ENCODE peak calls at places on chromosomes 12 and 14, in nine cellular contexts. B is nephron progenitor cell; Y is left lung; Z is upper lobe of right lung; N is fibroblast of mammary gland; H is epithelial cell of esophagus; R is CD4-positive, alpha-beta T cell; C is HFF-Myc; Q is sigmoid colon. V is an unnamed sample.

GRCh38 chr12:29024117-29024516 is 125.0 kb upstream of the FAR2 start:
- DNase-seq in Z (no peak), Q (no peak), C (no peak), R (no peak), Y (no peak), H (peak; percentile 14), N (peak; percentile 21), B (no peak), V (no peak)

GRCh38 chr12:50515587-50515986 is 10.8 kb downstream of the DIP2B start:
- DNase-seq in C (no peak), Q (no peak), Z (no peak), Y (no peak), H (no peak), R (no peak), N (no peak), B (no peak), V (no peak)

GRCh38 chr12:57621497-57622292 is 10.5 kb downstream of the ARHGEF25 start:
- DNase-seq in H (no peak), C (no peak), Y (no peak), Q (peak; percentile 81), N (peak; percentile 16), Z (peak; percentile 81), R (peak; percentile 33), B (peak; percentile 90), V (peak; percentile 73)

GRCh38 chr12:21539797-21540196 is 13.7 kb downstream of the SPX start:
- DNase-seq in Z (no peak), Y (no peak), R (no peak), H (peak; percentile 51), C (no peak), B (no peak), N (no peak), Q (no peak), V (no peak)

GRCh38 chr12:96068636-96069035 is 33.2 kb upstream of the LTA4H start:
- DNase-seq in Q (no peak), Z (no peak), H (no peak), R (no peak), C (no peak), N (no peak), Y (no peak), B (no peak), V (no peak)

GRCh38 chr12:75766263-75767160 is 255.1 kb upstream of the KRR1 start:
- DNase-seq in Q (no peak), B (no peak), Y (no peak), R (no peak), Z (no peak), N (peak; percentile 82), C (no peak), H (peak; percentile 84), V (no peak)

GRCh38 chr12:11794311-11794710 is 144.8 kb downstream of the ETV6 start:
- DNase-seq in B (no peak), Y (no peak), N (no peak), C (no peak), Z (no peak), Q (peak; percentile 78), H (no peak), R (no peak), V (no peak)

GRCh38 chr12:48827026-48827425 is 8.7 kb downstream of the CACNB3 start:
- DNase-seq in N (no peak), R (no peak), Q (no peak), B (no peak), Z (no peak), H (no peak), C (no peak), Y (no peak), V (no peak)

GRCh38 chr12:25629341-25629740 is 76.3 kb upstream of the LMNTD1 start:
- DNase-seq in R (no peak), N (no peak), Z (no peak), B (no peak), C (no peak), Q (no peak), H (no peak), Y (no peak), V (no peak)

GRCh38 chr12:48903982-48904411 is 21.3 kb downstream of the FKBP11 start:
- DNase-seq in B (peak; percentile 88), Q (peak; percentile 84), R (peak; percentile 85), Z (peak; percentile 76), N (peak; percentile 86), Y (peak; percentile 60), H (peak; percentile 77), C (peak; percentile 72), V (peak; percentile 85)

GRCh38 chr12:51521554-51522276 is 69.3 kb upstream of the SCN8A start:
- DNase-seq in B (no peak), H (peak; percentile 19), N (peak; percentile 31), Q (no peak), Y (no peak), C (no peak), Z (no peak), R (no peak), V (no peak)

GRCh38 chr14:21352587-21352986 is 31.2 kb downstream of the SUPT16H start:
- DNase-seq in R (no peak), Y (peak; percentile 56), C (no peak), Q (no peak), B (no peak), H (no peak), N (no peak), Z (no peak), V (no peak)

GRCh38 chr14:94423465-94424056 is 29.0 kb downstream of the SERPINA11 start:
- DNase-seq in C (peak; percentile 15), Z (peak; percentile 87), R (no peak), B (peak; percentile 81), Y (peak; percentile 70), Q (peak; percentile 76), N (peak; percentile 67), H (peak; percentile 80), V (peak; percentile 59)

GRCh38 chr14:33646692-33647260 is 304.1 kb downstream of the EGLN3 start:
- DNase-seq in R (no peak), C (peak; percentile 35), H (peak; percentile 76), N (peak; percentile 77), B (no peak), Z (no peak), Q (no peak), Y (no peak), V (no peak)

GRCh38 chr12:121461048-121461447 is 61.1 kb downstream of the RNF34 start:
- DNase-seq in Q (no peak), N (no peak), H (no peak), Z (no peak), R (no peak), Y (no peak), B (no peak), C (no peak), V (no peak)

GRCh38 chr12:26434299-26434915 is 239.0 kb downstream of the SSPN start:
- DNase-seq in C (peak; percentile 33), B (peak; percentile 20), Q (no peak), H (peak; percentile 79), Z (no peak), Y (no peak), R (no peak), N (peak; percentile 73), V (peak; percentile 51)

GRCh38 chr12:58489394-58489793 is 430.9 kb downstream of the LRIG3 start:
- DNase-seq in B (no peak), Y (no peak), Z (no peak), R (no peak), H (no peak), N (no peak), Q (no peak), C (no peak), V (no peak)

GRCh38 chr14:29706700-29707099 is 220.9 kb downstream of the PRKD1 start:
- DNase-seq in N (no peak), H (peak; percentile 1), B (no peak), Y (no peak), Q (no peak), R (no peak), Z (no peak), C (no peak), V (no peak)

GRCh38 chr14:59280961-59281360 is 92.5 kb downstream of the DAAM1 start:
- DNase-seq in H (no peak), Q (no peak), N (no peak), R (no peak), Y (no peak), Z (no peak), B (no peak), C (no peak), V (no peak)

GRCh38 chr12:4270670-4271432 is 2.7 kb upstream of the CCND2 start:
- DNase-seq in C (no peak), Q (peak; percentile 83), N (peak; percentile 30), Y (peak; percentile 74), H (peak; percentile 72), Z (peak; percentile 78), R (no peak), B (peak; percentile 71), V (no peak)

GRCh38 chr12:30811966-30812365 is 57.2 kb upstream of the CAPRIN2 start:
- DNase-seq in B (no peak), Q (no peak), R (no peak), N (no peak), Y (no peak), Z (no peak), H (no peak), C (no peak), V (no peak)
- TF ChIP-seq CTCF in B (no peak), Q (no peak), R (no peak), N (no peak), Y (no peak), Z (no peak), H (no peak), C (no peak), V (no peak)

DNA sequence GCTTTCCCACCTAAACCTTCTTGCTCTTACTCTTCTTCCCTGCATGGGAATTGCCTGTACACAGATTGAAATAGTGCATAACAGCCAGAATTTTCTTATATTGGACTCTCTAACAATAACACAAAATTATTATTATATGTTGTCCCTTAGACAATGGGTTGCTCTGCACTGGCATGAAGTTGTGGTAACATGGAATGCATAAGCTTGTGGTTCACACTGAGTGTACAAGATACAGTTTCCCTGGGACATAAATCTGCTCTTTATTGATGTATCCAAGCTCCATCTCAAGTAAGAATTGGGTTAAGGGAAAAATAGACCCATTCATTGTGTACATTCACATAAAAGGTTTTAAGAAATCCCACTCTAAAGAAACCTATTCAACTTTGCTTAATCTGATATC is 114.4 kb upstream of the NTF3 start:
- DNase-seq in Y (no peak), H (no peak), C (no peak), Z (no peak), R (no peak), N (no peak), B (no peak), Q (no peak), V (no peak)
- TF ChIP-seq CTCF in Y (no peak), H (no peak), C (no peak), Z (no peak), R (no peak), N (no peak), B (no peak), Q (no peak), V (no peak)

GRCh38 chr14:75578786-75579781 is 664 bp downstream of the FLVCR2 start:
- DNase-seq in H (no peak), C (no peak), N (peak; percentile 63), R (no peak), Q (peak; percentile 68), B (no peak), Z (peak; percentile 69), Y (peak; percentile 46), V (no peak)
- TF ChIP-seq CTCF in H (peak; percentile 11), C (peak; percentile 16), N (peak; percentile 19), R (no peak), Q (no peak), B (no peak), Z (peak; percentile 26), Y (no peak), V (no peak)

DNA sequence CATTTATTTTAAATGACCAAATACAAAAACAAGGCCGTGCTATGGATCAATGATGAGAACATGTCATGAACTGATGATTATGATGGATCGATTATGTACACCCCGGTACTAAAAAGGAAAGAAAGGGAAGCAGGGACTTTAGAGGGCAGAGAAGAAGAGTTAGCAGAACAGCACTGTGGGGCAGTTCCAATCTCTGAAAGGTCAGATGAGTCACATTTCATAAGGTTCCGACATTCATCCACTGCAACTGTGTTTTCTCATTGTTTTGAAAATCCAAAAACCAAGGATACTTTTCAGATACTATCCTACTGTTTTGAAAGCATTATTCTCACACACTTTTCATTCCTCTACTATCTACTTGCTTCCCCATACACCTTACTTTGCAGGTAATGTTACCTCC is 169.3 kb downstream of the STXBP6 start:
- DNase-seq in Y (no peak), Q (no peak), H (no peak), C (no peak), Z (no peak), B (no peak), N (peak; percentile 36), R (no peak), V (no peak)
- TF ChIP-seq CTCF in Y (no peak), Q (no peak), H (no peak), C (no peak), Z (no peak), B (no peak), N (no peak), R (no peak), V (no peak)